ENCODE peak calls at places on chromosomes 6 and 20, in eight cellular contexts. D, K, V, A, W, N, Y and J are unnamed samples. For H3K9me3 and H3K4me1, the result is how much of the 10 kb centered on the place peaks cover.

GRCh38 chr6:74715362-74716068 is 490.3 kb downstream of the COL12A1 start:
- DNase-seq in Y (no peak), D (no peak), N (no peak), W (no peak), V (no peak), A (no peak), K (no peak), J (no peak)

GRCh38 chr6:82862543-82862942 is 203.1 kb downstream of the UBE3D start:
- DNase-seq in V (no peak), D (peak), N (no peak), W (no peak), K (no peak), A (no peak), Y (no peak), J (no peak)

GRCh38 chr20:62936996-62937352 is 973 bp upstream of the GID8 start:
- DNase-seq in K (peak), V (no peak), W (no peak), D (peak), Y (no peak), A (no peak), N (peak), J (no peak)

GRCh38 chr20:47620808-47621805 is 119.4 kb downstream of the NCOA3 start:
- DNase-seq in N (no peak), V (no peak), W (no peak), K (peak), A (no peak), D (peak), Y (peak), J (no peak)

GRCh38 chr6:141415896-141416295 is 716.8 kb upstream of the GJE1 start:
- DNase-seq in A (no peak), N (no peak), D (no peak), V (no peak), W (no peak), Y (no peak), K (peak), J (no peak)

GRCh38 chr6:44078795-44079671 is 48.2 kb downstream of the MRPL14 start:
- DNase-seq in Y (peak), D (peak), V (peak), W (peak), K (peak), A (peak), N (peak), J (no peak)

GRCh38 chr6:23282243-23283021 is 713.1 kb downstream of the HDGFL1 start:
- DNase-seq in Y (no peak), V (no peak), A (no peak), D (no peak), K (no peak), N (no peak), W (no peak), J (no peak)

GRCh38 chr6:127879685-127880084 is 21.2 kb downstream of the THEMIS start:
- DNase-seq in Y (peak), D (no peak), K (peak), A (no peak), N (no peak), V (peak), W (no peak), J (no peak)

GRCh38 chr20:17785007-17785406 is 85.2 kb downstream of the BANF2 start:
- DNase-seq in D (no peak), N (no peak), Y (no peak), W (no peak), A (no peak), V (no peak), K (no peak), J (no peak)

GRCh38 chr6:28171271-28171670 is 29.6 kb downstream of the ZKSCAN8 start:
- DNase-seq in N (no peak), V (no peak), W (no peak), A (no peak), D (no peak), K (no peak), Y (no peak), J (no peak)

GRCh38 chr6:138817799-138818198 is 21.9 kb downstream of the ECT2L start:
- DNase-seq in A (no peak), W (no peak), K (no peak), N (no peak), V (peak), D (peak), Y (peak), J (no peak)

GRCh38 chr6:137512768-137513605 is 18.8 kb upstream of the OLIG3 start:
- DNase-seq in Y (peak), K (no peak), A (no peak), V (no peak), W (no peak), N (no peak), D (no peak), J (no peak)

GRCh38 chr6:16136536-16137450 is 7.9 kb downstream of the MYLIP start:
- DNase-seq in K (no peak), A (no peak), Y (no peak), N (no peak), W (no peak), D (peak), V (no peak), J (no peak)

GRCh38 chr6:79394690-79395089 is 142.5 kb downstream of the LCA5 start:
- DNase-seq in A (no peak), Y (no peak), K (no peak), V (no peak), N (no peak), W (no peak), D (no peak), J (no peak)

GRCh38 chr6:44659676-44660170 is 272.2 kb downstream of the CDC5L start:
- DNase-seq in A (no peak), D (no peak), Y (no peak), W (no peak), N (no peak), K (no peak), V (no peak), J (no peak)

GRCh38 chr6:33428219-33428890 is 8.5 kb downstream of the SYNGAP1 start:
- DNase-seq in Y (peak), V (no peak), D (no peak), K (peak), W (peak), A (no peak), N (peak), J (no peak)

GRCh38 chr6:52160468-52161104 is 25.6 kb upstream of the IL17A start:
- DNase-seq in A (no peak), W (no peak), K (no peak), D (no peak), Y (no peak), N (no peak), V (no peak), J (no peak)

GRCh38 chr6:125868996-125869395 is 78.2 kb downstream of the NCOA7 start:
- DNase-seq in Y (no peak), A (no peak), N (no peak), W (peak), K (peak), V (peak), D (no peak), J (no peak)

GRCh38 chr6:138576303-138576702 is 77.0 kb upstream of the NHSL1 start:
- DNase-seq in V (no peak), W (no peak), D (no peak), A (no peak), N (no peak), K (no peak), Y (peak), J (no peak)

GRCh38 chr6:53786832-53787231 is 8.0 kb upstream of the LRRC1 start:
- DNase-seq in A (no peak), N (no peak), W (no peak), Y (no peak), V (no peak), D (no peak), K (no peak), J (no peak)

GRCh38 chr6:159692303-159693127 is 526 bp downstream of the SOD2 start:
- DNase-seq in A (peak), K (peak), N (no peak), D (no peak), V (peak), W (peak), Y (peak), J (no peak)

GRCh38 chr6:75201901-75202672 is 3.8 kb downstream of the COL12A1 start:
- DNase-seq in K (peak), A (peak), N (no peak), Y (peak), D (no peak), W (no peak), V (no peak), J (peak)

GRCh38 chr6:25410102-25410501 is 130.9 kb downstream of the CARMIL1 start:
- DNase-seq in K (peak), A (no peak), N (no peak), D (no peak), W (no peak), V (no peak), Y (no peak), J (no peak)

GRCh38 chr20:46348231-46348803 is 40.0 kb upstream of the CDH22 start:
- DNase-seq in Y (peak), N (no peak), A (peak), K (peak), V (no peak), D (no peak), W (no peak), J (no peak)

GRCh38 chr6:148566664-148567350 is 180.0 kb upstream of the UST start:
- DNase-seq in A (no peak), Y (no peak), V (no peak), N (no peak), W (no peak), K (no peak), D (no peak), J (no peak)

GRCh38 chr6:95227301-95227700 is 350.0 kb upstream of the MANEA start:
- DNase-seq in A (no peak), Y (no peak), N (no peak), D (no peak), V (no peak), W (no peak), K (no peak), J (no peak)

GRCh38 chr6:140226637-140227036 is 852.2 kb upstream of the CITED2 start:
- DNase-seq in K (no peak), A (no peak), V (no peak), W (no peak), D (no peak), Y (no peak), N (no peak), J (no peak)

DNA sequence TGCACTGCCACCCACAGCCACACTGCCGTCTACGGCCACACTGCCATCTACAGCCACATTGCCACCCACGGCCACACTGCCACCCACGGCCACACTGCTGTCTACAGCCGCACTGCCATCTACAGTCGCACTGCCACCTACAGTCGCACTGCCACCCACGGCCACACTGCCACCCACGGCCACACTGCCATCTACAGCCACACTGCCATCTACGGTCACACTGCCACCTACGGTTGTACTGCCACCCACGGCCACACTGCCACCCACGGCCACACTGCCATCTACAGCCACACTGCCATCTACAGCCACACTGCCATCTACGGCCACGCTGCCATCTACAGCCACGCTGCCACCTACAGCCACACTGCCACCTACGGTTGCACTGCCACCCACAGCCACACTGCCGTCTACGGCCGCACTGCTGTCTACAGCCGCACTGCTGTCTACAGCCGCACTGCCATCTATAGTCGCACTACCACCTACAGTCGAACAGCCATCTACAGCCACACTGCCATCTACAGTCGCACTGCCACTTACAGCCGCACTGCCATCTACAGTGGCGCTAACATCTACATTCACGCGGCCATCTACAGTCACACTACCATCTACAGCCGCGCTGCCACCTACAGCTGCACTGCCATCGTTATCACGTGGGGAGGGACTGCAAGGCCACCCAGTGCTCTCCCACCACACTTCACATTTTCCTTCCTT is 154.6 kb upstream of the AFDN start:
- DNase-seq in Y (no peak), A (no peak), K (no peak), W (no peak), D (no peak), N (no peak), V (no peak), J (no peak)
- H3K9me3 ChIP-seq in Y (under half), A (under half), K (under half), W (under half), D (under half), N (under half), V (under half), J (under half)

DNA sequence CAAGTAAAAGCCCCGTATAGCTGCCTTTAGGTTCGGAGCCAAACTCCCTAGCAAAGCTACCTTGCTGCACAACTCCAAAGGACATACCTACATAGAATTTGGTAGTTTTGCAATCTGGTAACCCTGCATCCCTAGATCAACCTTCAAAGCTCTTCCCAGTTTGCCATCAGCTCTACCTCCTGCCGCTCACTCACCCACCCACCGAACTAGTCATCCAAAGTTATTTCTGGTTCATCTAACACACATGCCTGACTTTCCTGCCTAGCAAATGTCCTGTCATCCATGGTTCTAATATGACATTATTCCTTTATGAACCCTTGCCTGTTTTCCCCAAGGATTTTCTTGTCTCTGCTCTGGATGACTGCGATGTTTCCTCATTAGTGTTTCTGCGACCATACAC is 21.6 kb downstream of the SPAG4 start:
- DNase-seq in Y (no peak), W (no peak), N (no peak), A (no peak), K (no peak), D (no peak), V (no peak), J (no peak)
- H3K4me1 ChIP-seq in Y (under half), W (under half), N (under half), A (under half), K (under half), D (under half), V (under half), J (under half)

GRCh38 chr6:146526192-146526591 is 17.4 kb upstream of the RAB32 start:
- DNase-seq in V (no peak), W (no peak), Y (no peak), K (no peak), N (no peak), A (no peak), D (no peak), J (no peak)
- TF ChIP-seq CTCF in V (no peak), W (no peak), Y (peak), K (peak), N (peak), A (no peak), D (peak), J (no peak)

GRCh38 chr6:106037060-106037459 is 49.1 kb upstream of the PRDM1 start:
- DNase-seq in Y (no peak), A (no peak), K (peak), D (no peak), V (no peak), N (no peak), W (no peak), J (no peak)
- H3K9me3 ChIP-seq in Y (under half), A (under half), K (under half), D (under half), V (under half), N (under half), W (under half), J (under half)

DNA sequence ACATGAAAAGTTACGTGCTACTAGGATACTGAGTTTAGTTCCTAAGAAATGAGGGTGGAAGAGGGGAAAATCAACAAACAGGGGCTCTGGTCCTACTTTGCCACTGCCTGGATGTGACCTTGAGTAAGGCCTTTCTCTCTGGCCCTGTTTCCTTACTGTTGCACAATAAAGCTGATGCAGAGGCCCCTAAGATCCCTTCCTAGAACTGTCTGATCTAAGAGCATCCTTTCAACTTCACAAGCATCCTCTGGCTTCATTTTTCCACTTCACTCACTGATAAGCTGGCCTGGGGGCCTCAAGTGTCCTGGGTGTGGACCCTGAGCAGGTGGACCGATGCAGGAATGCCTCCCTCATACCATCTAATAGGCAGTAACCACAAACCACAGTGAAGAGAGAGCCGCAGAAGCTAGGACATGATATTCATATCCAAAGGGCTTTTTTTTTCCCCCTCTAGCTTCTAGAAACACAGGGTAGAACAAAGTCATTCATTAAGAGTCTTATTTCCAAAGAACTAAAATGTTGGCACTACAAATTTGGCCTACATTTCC is 21.5 kb downstream of the FKBP1A start:
- DNase-seq in A (no peak), V (no peak), N (no peak), D (no peak), W (no peak), K (no peak), Y (no peak), J (no peak)
- H3K4me1 ChIP-seq in A (under half), V (under half), N (under half), D (under half), W (half or more), K (half or more), Y (under half), J (under half)